ENCODE peak calls at places on chromosomes 4 and X, in four cellular contexts. I is osteocyte, M is astrocyte of the spinal cord, B is NCI-H510A. H is an unnamed sample.

GRCh38 chrX:11109968-11110367 is 1.2 kb upstream of the HCCS start:
- DNase-seq in I (no peak), B (no peak), M (no peak), H (no peak)

GRCh38 chr4:130043796-130044195 is 947.8 kb downstream of the C4orf33 start:
- DNase-seq in I (no peak), B (no peak), M (no peak), H (no peak)

GRCh38 chrX:10579753-10580060 is 40.7 kb downstream of the MID1 start:
- DNase-seq in B (no peak), I (no peak), M (peak), H (peak)

GRCh38 chrX:115367956-115368355 is 78.4 kb downstream of the LUZP4 start:
- DNase-seq in M (peak), I (no peak), B (no peak), H (no peak)

GRCh38 chr4:2339458-2340271 is 77.8 kb upstream of the MXD4 start:
- DNase-seq in B (no peak), M (no peak), I (no peak), H (no peak)

GRCh38 chrX:133674726-133675470 is 259.6 kb upstream of the GPC4 start:
- DNase-seq in M (no peak), I (no peak), B (no peak), H (no peak)

GRCh38 chr4:89243741-89244252 is 63.8 kb downstream of the GPRIN3 start:
- DNase-seq in I (no peak), B (no peak), M (no peak), H (no peak)

GRCh38 chr4:156113138-156113537 is 159.5 kb upstream of the CTSO start:
- DNase-seq in I (no peak), B (no peak), M (no peak), H (peak)

GRCh38 chr4:151922811-151923210 is 162.0 kb upstream of the GATB start:
- DNase-seq in B (no peak), I (no peak), M (no peak), H (no peak)

GRCh38 chrX:106950381-106950780 is 30.2 kb downstream of the CLDN2 start:
- DNase-seq in I (no peak), B (no peak), M (no peak), H (no peak)

GRCh38 chr4:95548738-95549245 is at the start of gene UNC5C:
- DNase-seq in I (no peak), M (peak), B (no peak), H (peak)

GRCh38 chr4:36303430-36304137 is 22.2 kb downstream of the DTHD1 start:
- DNase-seq in I (no peak), B (no peak), M (no peak), H (no peak)

GRCh38 chrX:28303486-28303885 is 283.8 kb upstream of the IL1RAPL1 start:
- DNase-seq in M (no peak), B (no peak), I (no peak), H (no peak)

GRCh38 chr4:101355767-101356702 is 8.7 kb upstream of the PPP3CA start:
- DNase-seq in M (peak), I (no peak), B (no peak), H (peak)

GRCh38 chr4:176198316-176198903 is 3.0 kb upstream of the SPATA4 start:
- DNase-seq in B (peak), I (no peak), M (no peak), H (no peak)

GRCh38 chrX:103098488-103098887 is 5.5 kb upstream of the NXF3 start:
- DNase-seq in M (no peak), B (no peak), I (peak), H (no peak)

GRCh38 chr4:138796761-138797160 is 218.8 kb upstream of the NOCT start:
- DNase-seq in B (no peak), M (no peak), I (no peak), H (no peak)

GRCh38 chr4:1049591-1049905 is 38.1 kb downstream of the FGFRL1 start:
- DNase-seq in M (no peak), B (no peak), I (no peak), H (no peak)

GRCh38 chr4:22625301-22625700 is 67.4 kb upstream of the GBA3 start:
- DNase-seq in B (no peak), I (no peak), M (no peak), H (peak)

GRCh38 chrX:78658851-78659744 is at the start of gene RTL3:
- DNase-seq in B (no peak), I (no peak), M (peak), H (peak)

GRCh38 chr4:99615210-99615834 is 40.7 kb downstream of the MTTP start:
- DNase-seq in M (no peak), B (no peak), I (no peak), H (no peak)

GRCh38 chr4:38829237-38829636 is 24.6 kb upstream of the TLR1 start:
- DNase-seq in B (no peak), M (no peak), I (no peak), H (no peak)

GRCh38 chr4:83390965-83391364 is 56.3 kb upstream of the HPSE start:
- DNase-seq in B (no peak), I (no peak), M (no peak), H (no peak)

GRCh38 chrX:119579414-119579813 is 5.1 kb downstream of the UBE2A start:
- DNase-seq in M (no peak), I (no peak), B (no peak), H (no peak)

GRCh38 chrX:84735025-84735424 is 232.8 kb upstream of the HDX start:
- DNase-seq in M (no peak), I (no peak), B (no peak), H (no peak)

GRCh38 chr4:106423791-106424190 is 55.2 kb upstream of the GIMD1 start:
- DNase-seq in M (no peak), I (no peak), B (no peak), H (no peak)

GRCh38 chrX:8988456-8988855 is 45.5 kb downstream of the FAM9B start:
- DNase-seq in M (peak), I (no peak), B (peak), H (peak)

GRCh38 chr4:10526431-10527222 is 69.4 kb upstream of the ZNF518B start:
- DNase-seq in B (no peak), M (no peak), I (no peak), H (no peak)

GRCh38 chr4:183407635-183408463 is 36.6 kb upstream of the CDKN2AIP start:
- DNase-seq in I (no peak), B (no peak), M (no peak), H (no peak)

H was measured in A172.